ENCODE peak calls at places on chromosomes 7 and 10, in six cellular contexts. Y, E, D, F, V and M are unnamed samples.
A peak's percentile ranks its signal among the peaks of the same experiment; 100 is the strongest.

GRCh38 chr7:103851357-103851756 is 138.1 kb downstream of the RELN start:
- DNase-seq in Y (no peak), E (no peak), D (no peak), F (no peak), V (peak; percentile 80), M (no peak)

GRCh38 chr10:88932539-88933256 is 19.9 kb downstream of the ACTA2 start:
- DNase-seq in Y (peak; percentile 83), E (peak; percentile 46), D (no peak), F (peak; percentile 82), V (peak; percentile 90), M (peak; percentile 38)

GRCh38 chr7:80313067-80313626 is 178.5 kb downstream of the GNAI1 start:
- DNase-seq in Y (no peak), E (no peak), D (no peak), F (no peak), V (no peak), M (no peak)

GRCh38 chr10:49089152-49089788 is 26.1 kb downstream of the VSTM4 start:
- DNase-seq in Y (no peak), E (no peak), D (no peak), F (no peak), V (no peak), M (no peak)

GRCh38 chr7:137989127-137989526 is 12.8 kb downstream of the CREB3L2 start:
- DNase-seq in Y (no peak), E (no peak), D (no peak), F (no peak), V (no peak), M (no peak)

GRCh38 chr7:30366606-30367005 is 82.2 kb downstream of the ZNRF2 start:
- DNase-seq in Y (no peak), E (no peak), D (no peak), F (no peak), V (no peak), M (no peak)

GRCh38 chr7:2520131-2520807 is 695 bp downstream of the LFNG start:
- DNase-seq in Y (no peak), E (no peak), D (no peak), F (no peak), V (peak; percentile 47), M (peak; percentile 62)

GRCh38 chr10:101052285-101052684 is 9.5 kb upstream of the KAZALD1 start:
- DNase-seq in Y (no peak), E (no peak), D (no peak), F (no peak), V (no peak), M (no peak)

GRCh38 chr10:3293536-3294431 is 121.2 kb upstream of the PITRM1 start:
- DNase-seq in Y (no peak), E (no peak), D (no peak), F (peak; percentile 65), V (no peak), M (no peak)

GRCh38 chr10:6592080-6592479 is 12.0 kb upstream of the PRKCQ start:
- DNase-seq in Y (no peak), E (no peak), D (no peak), F (no peak), V (no peak), M (no peak)

GRCh38 chr10:119080521-119081259 is at the start of gene EIF3A:
- DNase-seq in Y (peak; percentile 95), E (peak; percentile 92), D (peak; percentile 96), F (peak; percentile 86), V (peak; percentile 93), M (peak; percentile 94)

GRCh38 chr10:112389147-112389822 is 15.4 kb downstream of the ACSL5 start:
- DNase-seq in Y (no peak), E (peak; percentile 99), D (no peak), F (no peak), V (no peak), M (no peak)

GRCh38 chr7:72183835-72184234 is 228.3 kb downstream of the CALN1 start:
- DNase-seq in Y (no peak), E (peak; percentile 1), D (no peak), F (no peak), V (peak; percentile 75), M (no peak)

GRCh38 chr7:92200791-92201190 is 21.8 kb upstream of the LRRD1 start:
- DNase-seq in Y (no peak), E (no peak), D (no peak), F (no peak), V (peak; percentile 30), M (no peak)

GRCh38 chr7:8724080-8724718 is 290.8 kb downstream of the NXPH1 start:
- DNase-seq in Y (no peak), E (no peak), D (no peak), F (no peak), V (peak; percentile 91), M (peak; percentile 42)

GRCh38 chr10:2122431-2123124 is 385.3 kb upstream of the ADARB2 start:
- DNase-seq in Y (no peak), E (no peak), D (no peak), F (no peak), V (no peak), M (no peak)

GRCh38 chr7:100435401-100436304 is 644 bp downstream of the PPP1R35 start:
- DNase-seq in Y (peak; percentile 75), E (no peak), D (no peak), F (no peak), V (peak; percentile 64), M (peak; percentile 64)

GRCh38 chr10:4683137-4683536 is 142.9 kb upstream of the AKR1E2 start:
- DNase-seq in Y (no peak), E (no peak), D (no peak), F (no peak), V (no peak), M (no peak)

GRCh38 chr7:7151285-7151684 is 31.1 kb upstream of the C1GALT1 start:
- DNase-seq in Y (no peak), E (no peak), D (no peak), F (no peak), V (no peak), M (no peak)

GRCh38 chr7:5139998-5140397 is 50.0 kb upstream of the WIPI2 start:
- DNase-seq in Y (no peak), E (peak; percentile 39), D (no peak), F (no peak), V (peak; percentile 73), M (peak; percentile 33)

GRCh38 chr10:58820862-58821559 is 308.3 kb downstream of the BICC1 start:
- DNase-seq in Y (no peak), E (no peak), D (no peak), F (no peak), V (no peak), M (no peak)

GRCh38 chr10:63515002-63515763 is 6.0 kb upstream of the REEP3 start:
- DNase-seq in Y (no peak), E (no peak), D (no peak), F (no peak), V (peak; percentile 97), M (no peak)

GRCh38 chr10:63783882-63784281 is 262.7 kb downstream of the REEP3 start:
- DNase-seq in Y (no peak), E (no peak), D (no peak), F (no peak), V (no peak), M (no peak)

GRCh38 chr7:128065872-128066271 is 34.6 kb upstream of the LRRC4 start:
- DNase-seq in Y (no peak), E (no peak), D (no peak), F (no peak), V (no peak), M (peak; percentile 21)
- H3K4me3 ChIP-seq in Y (no peak overlapping the region), E (no peak overlapping the region), D (no peak overlapping the region), F (no peak overlapping the region), V (no peak overlapping the region), M (no peak overlapping the region)

GRCh38 chr10:128542659-128543058 is 416.4 kb upstream of the MKI67 start:
- DNase-seq in Y (no peak), E (no peak), D (peak; percentile 47), F (no peak), V (no peak), M (no peak)

GRCh38 chr10:128540806-128541739 is 414.9 kb upstream of the MKI67 start:
- DNase-seq in Y (no peak), E (no peak), D (peak; percentile 75), F (no peak), V (peak; percentile 83), M (peak; percentile 42)

GRCh38 chr10:128539784-128540759 is 413.8 kb upstream of the MKI67 start:
- DNase-seq in Y (no peak), E (no peak), D (peak; percentile 52), F (no peak), V (peak; percentile 35), M (no peak)

GRCh38 chr10:128545216-128545615 is 419.0 kb upstream of the MKI67 start:
- DNase-seq in Y (no peak), E (no peak), D (no peak), F (no peak), V (no peak), M (no peak)

DNA sequence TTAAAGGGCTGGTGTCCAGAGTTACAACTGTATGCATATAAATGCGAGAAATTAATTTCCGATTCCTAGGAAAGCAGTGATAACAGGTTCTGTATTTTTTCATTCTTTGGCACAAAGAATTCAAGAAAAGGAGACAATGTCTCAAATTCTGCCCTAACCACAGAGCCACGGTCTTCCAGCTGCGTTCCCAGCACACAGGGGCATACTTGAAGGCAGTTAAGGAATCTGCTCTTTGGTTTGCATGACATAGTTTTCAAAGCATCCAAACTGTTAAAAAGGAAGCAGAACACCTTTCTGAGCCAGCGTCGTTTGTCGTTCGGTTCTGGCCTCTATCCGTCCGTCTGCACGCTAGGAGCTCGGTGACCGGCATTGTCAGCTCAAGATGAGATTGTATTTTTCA is 417.0 kb upstream of the MKI67 start:
- DNase-seq in Y (no peak), E (no peak), D (peak; percentile 45), F (no peak), V (no peak), M (no peak)
- H3K4me1 ChIP-seq in Y (peaks cover 10% of the 10 kb centered on the region), E (no peaks in the 10 kb centered on the region), D (peaks cover 9% of the 10 kb centered on the region), F (no peaks in the 10 kb centered on the region), V (peaks cover 61% of the 10 kb centered on the region), M (peaks cover 14% of the 10 kb centered on the region)

DNA sequence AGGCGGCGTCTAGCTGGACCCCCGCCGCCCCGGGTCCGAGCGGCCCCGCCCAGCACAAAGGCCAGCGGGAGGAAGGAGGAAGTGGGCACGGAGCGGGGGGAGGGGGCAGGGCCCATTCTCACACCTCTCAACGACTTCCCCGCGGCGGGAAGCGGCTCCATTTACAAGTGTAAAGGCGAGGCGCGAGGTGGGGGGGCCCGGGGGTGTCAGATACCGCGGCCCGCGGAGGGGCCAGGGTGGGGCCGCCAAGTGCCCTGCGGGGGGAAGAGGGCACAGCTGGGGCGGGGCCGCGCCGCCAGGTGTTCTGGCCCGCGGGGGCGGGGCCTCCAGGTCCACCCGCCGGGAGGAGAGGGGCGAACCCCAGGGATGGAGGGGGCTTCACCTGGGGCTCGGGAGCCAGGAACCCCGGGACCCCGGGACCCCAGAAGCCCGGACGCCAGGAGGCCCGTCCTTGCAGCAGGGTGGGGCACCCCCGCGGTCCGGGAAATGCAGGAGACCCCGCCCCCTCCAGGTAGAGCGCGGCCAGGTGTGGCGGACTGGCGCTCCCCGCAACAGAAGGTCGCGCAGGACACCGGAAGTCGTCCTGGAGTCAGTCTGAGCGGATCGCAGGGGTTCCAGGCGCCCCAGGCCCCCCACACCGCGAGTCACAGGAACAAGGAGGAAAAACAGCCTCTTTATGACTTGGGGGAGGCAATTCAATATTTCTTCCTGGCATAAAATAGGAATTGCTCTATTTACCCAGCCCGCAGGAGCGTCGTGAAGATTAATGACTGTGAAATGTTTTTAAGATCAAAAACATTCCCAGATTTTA is 8.3 kb downstream of the CTBP2 start:
- DNase-seq in Y (no peak), E (no peak), D (no peak), F (no peak), V (peak; percentile 95), M (peak; percentile 86)
- TF ChIP-seq POLR2AphosphoS5 in Y (no peak), E (no peak), D (no peak), F (no peak), V (no peak), M (no peak)

GRCh38 chr10:70671619-70672164 is 614 bp upstream of the ADAMTS14 start:
- DNase-seq in Y (no peak), E (no peak), D (no peak), F (no peak), V (no peak), M (no peak)
- H3K4me3 ChIP-seq in Y (peak overlapping the region; percentile 49), E (peak overlapping the region; percentile 90), D (peak overlapping the region; percentile 53), F (peak overlapping the region; percentile 27), V (peak overlapping the region; percentile 64), M (peak overlapping the region; percentile 35)